ENCODE peak calls at places on chromosome 19, in seven cellular contexts. F is lower lobe of right lung; P is Panc1; M is CD8-positive, alpha-beta T cell; G is ascending aorta; X is adrenal gland; Z is heart right ventricle. L is an unnamed sample. For H3K4me1, the result is how much of the 10 kb centered on the place peaks cover.

GRCh38 chr19:51600940-51601575 is 29.1 kb downstream of the SIGLEC5 start:
- DNase-seq in F (no peak), P (no peak), M (no peak), G (no peak), X (no peak), Z (no peak), L (no peak)

GRCh38 chr19:18333680-18334079 is 6.7 kb upstream of the PGPEP1 start:
- DNase-seq in F (no peak), P (no peak), M (no peak), G (no peak), X (no peak), Z (no peak), L (no peak)

GRCh38 chr19:31127132-31127967 is 221.9 kb downstream of the TSHZ3 start:
- DNase-seq in F (no peak), P (peak), M (no peak), G (no peak), X (no peak), Z (no peak), L (peak)

GRCh38 chr19:58154287-58154678 is 3.7 kb upstream of the ZNF329 start:
- DNase-seq in F (peak), P (no peak), M (no peak), G (no peak), X (peak), Z (peak), L (no peak)

GRCh38 chr19:49469828-49470614 is 4.0 kb upstream of the FLT3LG start:
- DNase-seq in F (no peak), P (no peak), M (peak), G (no peak), X (no peak), Z (no peak), L (no peak)

GRCh38 chr19:33440241-33440640 is 66.7 kb downstream of the CEBPG start:
- DNase-seq in F (peak), P (no peak), M (no peak), G (no peak), X (no peak), Z (no peak), L (no peak)

GRCh38 chr19:13764821-13765394 is 586 bp downstream of the MRI1 start:
- DNase-seq in F (peak), P (no peak), M (no peak), G (no peak), X (peak), Z (no peak), L (no peak)

GRCh38 chr19:48480151-48480475 is 10.9 kb downstream of the CYTH2 start:
- DNase-seq in F (peak), P (no peak), M (no peak), G (no peak), X (peak), Z (peak), L (no peak)

GRCh38 chr19:13097331-13098258 is 5.1 kb downstream of the LYL1 start:
- DNase-seq in F (peak), P (no peak), M (no peak), G (no peak), X (peak), Z (no peak), L (no peak)

GRCh38 chr19:7692417-7693088 is 9.4 kb downstream of the FCER2 start:
- DNase-seq in F (no peak), P (no peak), M (peak), G (no peak), X (no peak), Z (no peak), L (no peak)

GRCh38 chr19:10107817-10108367 is 1.7 kb downstream of the PPAN start:
- DNase-seq in F (no peak), P (no peak), M (no peak), G (no peak), X (no peak), Z (no peak), L (no peak)
- H3K4me1 ChIP-seq in F (under half), P (under half), M (half or more), G (under half), X (under half), Z (under half), L (under half)

DNA sequence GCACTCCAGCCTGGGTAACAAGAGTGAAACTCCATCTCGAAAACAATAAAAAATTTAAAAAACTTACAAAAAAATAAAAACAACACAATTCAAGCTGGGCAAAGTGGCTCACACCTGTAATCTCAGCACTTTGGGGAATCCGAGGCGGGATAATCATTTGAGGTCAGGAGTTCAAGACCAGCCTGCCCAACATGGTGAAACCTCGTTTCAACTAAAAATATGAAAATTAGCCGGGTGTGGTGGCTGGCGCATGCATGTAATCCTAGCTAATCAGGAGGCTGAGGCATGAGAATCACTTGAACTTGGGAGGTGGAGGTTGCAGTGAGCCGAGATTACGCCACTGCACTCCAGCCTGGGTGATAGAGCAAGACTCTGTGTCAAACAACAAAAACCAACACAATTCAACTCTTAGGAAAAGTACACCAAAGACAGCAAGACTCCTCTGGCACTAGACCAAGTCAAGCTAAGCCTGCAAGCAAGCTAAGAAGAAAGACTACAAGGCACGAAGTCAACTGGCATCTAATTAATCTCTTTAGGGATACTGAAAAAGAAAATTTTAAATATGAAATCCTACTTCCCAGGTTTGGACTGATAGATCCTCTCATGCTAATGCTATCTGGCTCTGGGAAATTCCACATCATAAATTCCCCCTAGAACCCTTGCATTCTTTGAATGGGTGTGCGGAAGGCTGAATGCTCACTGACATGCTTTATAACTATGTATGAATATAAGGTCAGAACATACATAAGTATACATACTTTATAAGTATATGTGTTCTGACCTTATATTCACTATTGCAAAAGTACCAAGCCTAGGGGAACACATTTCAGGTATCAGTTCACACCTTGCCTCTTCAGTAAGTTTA is 7.9 kb downstream of the PBX4 start:
- DNase-seq in F (no peak), P (no peak), M (no peak), G (no peak), X (no peak), Z (no peak), L (no peak)
- H3K4me1 ChIP-seq in F (under half), P (under half), M (under half), G (under half), X (under half), Z (under half), L (under half)

GRCh38 chr19:2791440-2791839 is 6.1 kb downstream of the THOP1 start:
- DNase-seq in F (no peak), P (no peak), M (no peak), G (no peak), X (no peak), Z (no peak), L (no peak)
- H3K4me1 ChIP-seq in F (under half), P (under half), M (under half), G (under half), X (under half), Z (under half), L (under half)

DNA sequence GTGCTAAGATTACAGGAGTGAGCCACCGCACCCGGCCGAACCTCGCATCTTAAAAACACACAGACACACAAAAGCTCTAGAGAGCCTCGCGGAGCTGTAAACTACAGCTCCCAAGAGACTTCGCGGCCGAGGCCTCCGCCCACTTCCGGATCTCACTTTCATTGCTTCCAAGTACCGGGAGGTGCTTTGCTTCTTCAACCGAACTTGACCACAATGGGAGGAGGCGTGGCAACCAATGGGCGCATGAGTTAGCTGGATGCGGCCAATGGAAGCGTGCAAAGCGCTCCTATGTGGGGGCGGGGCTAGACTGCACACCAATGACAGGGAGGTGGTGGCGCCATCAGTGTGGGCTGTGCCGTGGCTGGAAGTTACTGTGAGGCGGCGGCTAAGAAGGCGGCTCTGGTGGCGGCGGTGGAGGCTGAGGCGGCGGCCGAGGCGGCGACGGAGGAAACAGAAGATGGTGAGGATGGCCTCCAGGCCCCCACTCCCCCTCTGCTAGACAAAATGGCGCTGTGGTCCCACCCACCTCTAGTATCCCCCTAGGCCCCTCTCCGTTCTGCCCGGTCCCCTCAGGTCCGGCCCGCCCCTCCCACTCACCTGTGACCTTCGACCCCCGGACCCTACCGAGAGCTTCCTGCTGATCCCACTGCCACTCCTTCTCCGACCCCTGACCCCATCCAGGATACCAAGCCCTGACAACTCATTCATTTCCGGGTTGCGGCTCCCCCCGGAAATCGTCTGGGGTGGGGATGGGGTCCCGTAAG is at the start of gene DDA1:
- DNase-seq in F (peak), P (peak), M (peak), G (peak), X (peak), Z (peak), L (peak)
- H3K4me1 ChIP-seq in F (under half), P (under half), M (under half), G (under half), X (half or more), Z (half or more), L (under half)

GRCh38 chr19:19528721-19529490 is at the start of gene YJEFN3:
- DNase-seq in F (no peak), P (no peak), M (no peak), G (no peak), X (peak), Z (no peak), L (no peak)
- H3K4me1 ChIP-seq in F (under half), P (under half), M (under half), G (under half), X (under half), Z (under half), L (under half)

GRCh38 chr19:34996978-34997640 is 3.0 kb upstream of the GRAMD1A start:
- DNase-seq in F (peak), P (no peak), M (no peak), G (no peak), X (no peak), Z (no peak), L (no peak)
- H3K4me1 ChIP-seq in F (half or more), P (under half), M (half or more), G (under half), X (under half), Z (half or more), L (under half)

DNA sequence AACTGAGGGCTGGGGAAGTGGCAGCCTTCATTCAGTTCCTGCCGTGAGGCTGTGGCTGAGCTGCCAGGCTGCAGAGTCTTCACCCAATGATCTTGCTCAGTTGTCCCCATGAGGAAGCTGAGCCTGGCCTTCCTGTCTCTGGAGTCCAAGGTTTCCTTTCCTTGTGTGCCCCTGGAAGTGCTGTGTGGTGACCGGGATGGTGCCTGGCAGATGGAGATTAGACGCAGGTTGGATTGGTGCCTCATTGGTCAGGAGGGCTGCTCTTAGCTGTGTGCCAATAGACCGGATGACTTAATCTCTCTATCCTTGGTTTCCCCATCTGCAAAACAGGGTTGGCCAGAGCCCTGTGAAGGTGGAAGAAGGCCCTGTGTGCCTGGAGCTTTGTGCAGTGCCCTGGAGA is 24.6 kb downstream of the DNM2 start:
- DNase-seq in F (no peak), P (no peak), M (no peak), G (no peak), X (peak), Z (no peak), L (no peak)
- H3K4me1 ChIP-seq in F (half or more), P (under half), M (under half), G (under half), X (half or more), Z (under half), L (under half)

GRCh38 chr19:15666186-15666585 is 6.7 kb upstream of the CYP4F12 start:
- DNase-seq in F (no peak), P (no peak), M (no peak), G (no peak), X (no peak), Z (no peak), L (no peak)
- H3K4me1 ChIP-seq in F (under half), P (under half), M (under half), G (under half), X (under half), Z (under half), L (under half)

DNA sequence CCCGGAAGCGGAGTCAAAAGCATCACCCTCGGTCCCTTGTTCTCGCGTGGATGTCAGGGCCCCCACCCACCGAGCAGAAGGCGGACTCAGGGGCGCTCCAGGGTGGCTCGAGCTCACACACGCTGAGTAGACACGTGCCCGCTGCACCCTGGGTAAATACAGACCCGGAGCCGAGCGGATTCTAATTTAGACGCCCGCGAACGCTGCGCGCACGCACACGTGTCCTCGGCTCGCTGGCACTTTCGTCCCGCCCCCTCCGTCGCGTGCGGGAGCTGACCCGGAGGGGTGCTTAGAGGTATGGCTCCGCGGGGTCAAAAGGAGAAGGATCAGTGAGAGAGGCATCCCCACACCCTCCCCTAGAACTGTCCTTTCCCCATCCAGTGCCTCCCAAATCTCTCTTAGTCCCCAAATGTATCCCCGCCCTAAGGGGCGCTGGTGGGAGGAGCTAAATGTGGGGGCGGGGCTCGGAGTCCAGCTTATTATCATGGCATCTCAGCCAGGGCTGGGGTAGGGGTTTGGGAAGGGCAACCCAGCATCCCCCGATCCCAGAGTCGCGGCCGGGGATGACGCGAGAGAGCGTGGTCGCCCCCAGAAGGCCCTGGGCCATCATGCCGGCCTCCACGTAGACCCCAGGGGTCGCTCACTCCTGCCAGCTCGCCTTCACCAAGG is 451 bp upstream of the ICAM5 start:
- DNase-seq in F (peak), P (no peak), M (peak), G (no peak), X (no peak), Z (no peak), L (peak)
- H3K4me1 ChIP-seq in F (half or more), P (under half), M (half or more), G (under half), X (half or more), Z (half or more), L (under half)

L was measured in SJSA1.